ENCODE peak calls at places on chromosomes 12 and 14, in four cellular contexts. O, K, A and J are unnamed samples.

GRCh38 chr14:90677484-90678045 is 138.7 kb downstream of the TTC7B start:
- DNase-seq in O (no peak), A (no peak), K (no peak), J (no peak)

GRCh38 chr14:55912344-55912743 is 205.9 kb upstream of the PELI2 start:
- DNase-seq in O (no peak), K (no peak), A (no peak), J (no peak)

GRCh38 chr14:46279776-46280175 is 371.8 kb downstream of the RPL10L start:
- DNase-seq in K (no peak), O (no peak), A (no peak), J (no peak)

GRCh38 chr12:122374707-122375106 is 47.8 kb downstream of the CLIP1 start:
- DNase-seq in O (no peak), A (no peak), K (no peak), J (no peak)

GRCh38 chr12:121467638-121468403 is 67.9 kb downstream of the RNF34 start:
- DNase-seq in K (no peak), O (peak), A (peak), J (no peak)

GRCh38 chr12:120072472-120072871 is 44.1 kb downstream of the RAB35 start:
- DNase-seq in A (no peak), K (no peak), O (no peak), J (no peak)

GRCh38 chr12:25553083-25553482 is at the start of gene LMNTD1:
- DNase-seq in K (no peak), O (no peak), A (no peak), J (no peak)

GRCh38 chr12:93653079-93653478 is 24.1 kb upstream of the CRADD start:
- DNase-seq in O (no peak), A (no peak), K (no peak), J (no peak)

GRCh38 chr12:47547077-47547476 is 158.8 kb downstream of the RPAP3 start:
- DNase-seq in K (no peak), O (no peak), A (no peak), J (no peak)

GRCh38 chr14:105140581-105140980 is 28.0 kb downstream of the JAG2 start:
- DNase-seq in K (no peak), A (peak), O (no peak), J (no peak)

GRCh38 chr12:97229036-97229435 is 233.6 kb upstream of the RMST start:
- DNase-seq in A (no peak), K (no peak), O (no peak), J (no peak)

GRCh38 chr14:53900499-53900898 is 56.1 kb downstream of the BMP4 start:
- DNase-seq in K (no peak), A (no peak), O (no peak), J (no peak)

GRCh38 chr14:71333705-71334104 is 426.4 kb downstream of the PCNX1 start:
- DNase-seq in K (no peak), A (no peak), O (no peak), J (no peak)

GRCh38 chr12:116539905-116540482 is 19.2 kb upstream of the MAP1LC3B2 start:
- DNase-seq in K (no peak), A (peak), O (no peak), J (no peak)

GRCh38 chr14:22375321-22375930 is 213.6 kb downstream of the DAD1 start:
- DNase-seq in K (no peak), A (no peak), O (no peak), J (peak)
- TF ChIP-seq CTCF in K (peak), A (peak), O (peak), J (peak)

DNA sequence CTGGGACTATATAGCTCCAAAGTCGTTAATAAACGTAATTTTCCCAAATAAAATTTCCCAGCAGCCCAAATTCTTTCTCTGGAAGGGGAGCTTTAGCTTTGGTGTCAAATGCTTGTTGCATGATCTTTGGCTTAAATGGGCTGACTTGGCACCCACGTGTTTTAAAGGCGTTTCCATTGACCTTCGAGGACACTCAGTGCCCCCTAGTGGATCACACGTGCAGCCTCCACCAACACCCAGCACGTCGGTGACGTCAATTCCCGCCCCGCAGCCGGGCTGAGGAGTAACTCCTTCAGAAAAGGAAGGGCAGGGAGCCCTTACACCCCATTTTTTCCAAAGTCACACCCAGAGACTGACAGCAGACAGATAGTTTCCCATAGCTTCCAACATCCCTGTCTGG is 707.8 kb downstream of the AACS start:
- DNase-seq in K (peak), O (peak), A (peak), J (no peak)
- TF ChIP-seq CTCF in K (peak), O (peak), A (peak), J (peak)

GRCh38 chr12:21941522-21942376 is 523 bp upstream of the ABCC9 start:
- DNase-seq in K (no peak), A (peak), O (no peak), J (no peak)
- TF ChIP-seq CTCF in K (no peak), A (peak), O (no peak), J (no peak)

GRCh38 chr12:113748707-113749432 is 217.3 kb downstream of the RBM19 start:
- DNase-seq in O (no peak), A (no peak), K (no peak), J (no peak)
- TF ChIP-seq CTCF in O (no peak), A (no peak), K (no peak), J (no peak)

DNA sequence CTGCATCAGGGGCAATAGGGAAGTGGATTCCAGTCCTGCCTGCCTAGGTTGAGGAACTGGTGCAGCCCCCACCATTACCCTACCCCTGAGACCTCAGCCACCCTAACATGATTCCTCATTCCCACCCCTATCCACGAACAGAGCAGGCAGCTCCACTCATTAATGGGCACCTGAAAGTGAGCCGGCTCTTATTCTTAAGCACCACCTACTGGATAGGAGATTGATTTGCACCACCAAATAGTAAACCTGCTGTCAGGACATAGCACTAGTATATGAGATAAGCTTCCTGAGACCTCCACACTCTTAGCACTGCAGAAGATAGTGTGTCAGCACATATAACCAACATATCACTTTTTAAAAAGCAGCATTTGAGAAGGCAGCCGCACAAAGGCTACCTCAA is 573.2 kb downstream of the SOX5 start:
- DNase-seq in A (peak), K (no peak), O (no peak), J (no peak)
- TF ChIP-seq CTCF in A (peak), K (no peak), O (no peak), J (no peak)

GRCh38 chr12:109820921-109821381 is 12.2 kb downstream of the TRPV4 start:
- DNase-seq in O (no peak), A (no peak), K (no peak), J (no peak)

GRCh38 chr12:109822951-109823411 is 10.2 kb downstream of the TRPV4 start:
- DNase-seq in A (no peak), K (no peak), O (no peak), J (no peak)

GRCh38 chr12:109824731-109825130 is 8.5 kb downstream of the TRPV4 start:
- DNase-seq in A (no peak), K (no peak), O (no peak), J (no peak)

GRCh38 chr12:109821968-109822367 is 11.2 kb downstream of the TRPV4 start:
- DNase-seq in A (no peak), O (no peak), K (no peak), J (no peak)

GRCh38 chr12:109822416-109822815 is 10.8 kb downstream of the TRPV4 start:
- DNase-seq in K (no peak), O (no peak), A (no peak), J (no peak)
- TF ChIP-seq CTCF in K (no peak), O (no peak), A (no peak), J (no peak)

DNA sequence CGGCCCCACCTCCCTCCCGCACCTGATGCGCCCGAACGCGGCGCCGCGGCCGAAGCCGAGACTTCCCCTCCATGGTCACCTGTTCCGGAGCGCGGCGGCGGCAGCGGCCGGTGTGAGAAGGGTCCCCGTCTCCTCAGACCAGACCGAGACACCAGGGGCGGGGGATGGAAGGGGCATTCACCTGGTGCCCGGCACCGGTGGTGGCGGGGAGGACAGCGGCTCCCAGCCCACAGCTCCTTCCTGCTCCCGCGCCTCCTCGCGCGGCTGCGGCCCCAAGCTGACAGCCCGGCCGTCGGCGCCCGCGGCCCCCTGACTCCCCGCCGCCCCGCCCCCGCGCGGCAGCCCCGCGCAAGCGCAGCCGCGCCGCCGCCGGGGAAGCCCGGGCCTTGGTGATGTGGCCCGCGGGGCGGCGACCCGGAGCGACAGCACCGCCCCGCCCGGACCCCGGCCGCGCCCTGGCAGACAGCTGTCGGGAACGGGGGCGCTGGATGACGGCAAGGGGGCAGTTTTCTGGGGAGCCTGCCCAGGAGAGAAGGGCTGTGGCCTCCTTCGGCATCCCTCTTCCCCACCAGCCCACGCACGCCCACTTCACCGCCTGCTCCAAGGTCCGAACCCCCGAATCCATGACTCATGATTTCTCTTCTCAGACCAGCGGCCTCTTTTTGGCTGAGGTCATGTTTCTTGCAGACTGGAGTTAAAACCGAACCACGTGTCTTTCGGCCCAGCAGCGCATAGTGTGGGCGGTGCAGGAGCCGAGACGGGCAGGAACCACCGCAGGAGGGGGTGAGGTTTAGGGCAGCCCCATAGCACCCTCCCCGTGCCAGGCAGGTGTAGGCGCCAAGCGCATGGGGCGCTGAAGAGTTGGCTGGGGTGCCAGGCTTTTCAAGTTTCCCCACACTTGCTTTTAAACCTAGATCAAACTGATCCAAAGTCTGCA is at the start of gene SLC41A2:
- DNase-seq in K (peak), A (peak), O (peak), J (peak)
- TF ChIP-seq CTCF in K (peak), A (peak), O (peak), J (peak)

GRCh38 chr12:19183121-19183838 is 53.7 kb downstream of the PLEKHA5 start:
- DNase-seq in O (no peak), K (no peak), A (no peak), J (no peak)
- TF ChIP-seq CTCF in O (no peak), K (no peak), A (peak), J (peak)

GRCh38 chr12:51643951-51644350 is 52.9 kb downstream of the SCN8A start:
- DNase-seq in K (no peak), O (no peak), A (no peak), J (no peak)

GRCh38 chr12:51639361-51639760 is 48.3 kb downstream of the SCN8A start:
- DNase-seq in K (no peak), O (no peak), A (no peak), J (no peak)

GRCh38 chr12:51636986-51637385 is 46.0 kb downstream of the SCN8A start:
- DNase-seq in K (no peak), O (no peak), A (no peak), J (no peak)

GRCh38 chr12:51647647-51648046 is 56.6 kb downstream of the SCN8A start:
- DNase-seq in A (no peak), K (no peak), O (no peak), J (no peak)

GRCh38 chr12:51642286-51642685 is 51.3 kb downstream of the SCN8A start:
- DNase-seq in A (no peak), K (no peak), O (no peak), J (no peak)
- TF ChIP-seq CTCF in A (no peak), K (no peak), O (no peak), J (no peak)

DNA sequence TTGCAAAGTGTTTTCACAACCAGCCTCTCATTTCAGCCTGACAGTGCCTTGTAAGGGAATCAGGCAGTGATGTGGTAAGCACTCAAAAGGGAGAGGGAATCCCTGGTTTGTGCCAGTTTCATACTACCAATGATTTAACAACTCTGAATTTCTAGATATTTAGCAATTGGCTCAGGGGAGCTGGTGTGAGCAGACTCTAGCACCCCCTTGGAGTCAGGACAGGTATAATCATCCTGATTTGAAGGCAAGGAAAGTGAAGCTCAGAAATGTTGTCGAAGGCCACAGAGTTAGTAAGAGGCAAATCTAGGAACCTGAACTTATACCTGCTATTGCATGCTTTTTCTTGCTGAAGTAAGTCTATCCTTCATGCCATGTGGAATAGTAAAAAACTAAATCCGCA is 63.1 kb upstream of the DACT1 start:
- DNase-seq in A (no peak), O (no peak), K (no peak), J (no peak)
- TF ChIP-seq CTCF in A (peak), O (no peak), K (peak), J (no peak)